ENCODE peak calls at places on chromosomes 12 and 14, in four cellular contexts. D, Y, A and G are unnamed samples.

GRCh38 chr12:107612508-107612907 is 73.1 kb upstream of the PWP1 start:
- DNase-seq in A (no peak), Y (no peak), D (no peak), G (no peak)

GRCh38 chr12:131100031-131100674 is 146.4 kb downstream of the ADGRD1 start:
- DNase-seq in A (no peak), Y (no peak), D (no peak), G (no peak)

GRCh38 chr12:43428088-43428600 is 123.9 kb downstream of the ADAMTS20 start:
- DNase-seq in D (no peak), Y (no peak), A (no peak), G (no peak)

GRCh38 chr12:103208006-103208405 is 250.5 kb downstream of the ASCL1 start:
- DNase-seq in A (no peak), D (no peak), Y (no peak), G (no peak)

GRCh38 chr12:538731-539539 is 79.2 kb downstream of the B4GALNT3 start:
- DNase-seq in D (no peak), A (peak), Y (peak), G (peak)

GRCh38 chr12:45611061-45611460 is 118.4 kb upstream of the ARID2 start:
- DNase-seq in Y (no peak), D (no peak), A (no peak), G (no peak)

GRCh38 chr12:124388038-124388676 is 93.3 kb downstream of the RFLNA start:
- DNase-seq in D (no peak), A (no peak), Y (no peak), G (no peak)

GRCh38 chr12:113477842-113478215 is 6.2 kb upstream of the LHX5 start:
- DNase-seq in Y (no peak), D (no peak), A (no peak), G (no peak)

GRCh38 chr12:121792607-121793500 is 634 bp downstream of the RHOF start:
- DNase-seq in A (peak), Y (peak), D (no peak), G (peak)

GRCh38 chr14:74974364-74975058 is 19.1 kb upstream of the PGF start:
- DNase-seq in Y (no peak), D (no peak), A (no peak), G (no peak)

GRCh38 chr12:752673-753400 is 458 bp downstream of the WNK1 start:
- DNase-seq in Y (peak), A (peak), D (no peak), G (peak)

GRCh38 chr12:55933158-55933798 is 2.3 kb downstream of the DGKA start:
- DNase-seq in D (no peak), Y (no peak), A (no peak), G (peak)

GRCh38 chr14:104296388-104297312 is 158.3 kb downstream of the KIF26A start:
- DNase-seq in Y (no peak), D (no peak), A (peak), G (no peak)

GRCh38 chr12:3305464-3305863 is 185.5 kb upstream of the PRMT8 start:
- DNase-seq in Y (no peak), D (no peak), A (no peak), G (no peak)

GRCh38 chr12:69101505-69101904 is 137.9 kb upstream of the CPSF6 start:
- DNase-seq in D (no peak), Y (no peak), A (no peak), G (peak)

GRCh38 chr12:66603458-66603857 is 75.4 kb downstream of the GRIP1 start:
- DNase-seq in A (no peak), Y (no peak), D (no peak), G (peak)

GRCh38 chr12:93645702-93646101 is 31.5 kb upstream of the CRADD start:
- DNase-seq in A (no peak), D (no peak), Y (no peak), G (no peak)

GRCh38 chr12:75872762-75873161 is 158.8 kb downstream of the PHLDA1 start:
- DNase-seq in D (no peak), Y (no peak), A (no peak), G (peak)

GRCh38 chr12:53743277-53744129 is 8.3 kb downstream of the CISTR start:
- DNase-seq in Y (peak), A (no peak), D (no peak), G (peak)

GRCh38 chr12:230925-231671 is 17.1 kb upstream of the SLC6A12 start:
- DNase-seq in A (no peak), Y (no peak), D (no peak), G (no peak)

GRCh38 chr14:103378042-103378854 is 7.0 kb upstream of the MARK3 start:
- DNase-seq in Y (no peak), A (no peak), D (no peak), G (peak)

GRCh38 chr12:52740591-52740990 is 36.6 kb downstream of the KRT76 start:
- DNase-seq in D (no peak), A (no peak), Y (no peak), G (peak)

GRCh38 chr12:15706010-15706676 is 83.0 kb downstream of the EPS8 start:
- DNase-seq in A (peak), D (no peak), Y (no peak), G (peak)

GRCh38 chr12:124786065-124786964 is 77.3 kb downstream of the SCARB1 start:
- DNase-seq in Y (no peak), A (peak), D (peak), G (peak)

GRCh38 chr12:103715494-103715893 is 125.5 kb downstream of the NT5DC3 start:
- DNase-seq in Y (no peak), D (no peak), A (no peak), G (no peak)

GRCh38 chr12:109888179-109889020 is 8.1 kb upstream of the GLTP start:
- DNase-seq in D (no peak), A (no peak), Y (peak), G (no peak)

GRCh38 chr14:34201909-34202622 is 251.2 kb upstream of the EGLN3 start:
- DNase-seq in Y (peak), A (no peak), D (no peak), G (no peak)

GRCh38 chr12:18886962-18887361 is 149.0 kb downstream of the CAPZA3 start:
- DNase-seq in D (no peak), A (no peak), Y (peak), G (no peak)

GRCh38 chr14:31084385-31084784 is 58.2 kb upstream of the STRN3 start:
- DNase-seq in D (no peak), A (no peak), Y (no peak), G (no peak)

GRCh38 chr12:93533310-93533709 is 39.2 kb upstream of the SOCS2 start:
- DNase-seq in D (no peak), A (no peak), Y (no peak), G (no peak)

GRCh38 chr12:6788972-6789905 is at the start of gene CD4:
- DNase-seq in Y (peak), D (no peak), A (peak), G (no peak)

GRCh38 chr14:76964695-76965094 is 63.8 kb downstream of the IRF2BPL start:
- DNase-seq in A (no peak), Y (peak), D (no peak), G (no peak)